ENCODE peak calls at places on chromosomes 12 and 14, in seven cellular contexts. X is pulmonary artery endothelial cell, E is NCI-H1092 treated with DMSO at 0.1 percent for 48 hours, S is LoVo, P is Peyer's patch, K is GM12865, W is NCI-H524. G is an unnamed sample.

GRCh38 chr12:25427328-25428249 is 125.5 kb downstream of the LMNTD1 start:
- DNase-seq in S (no peak), E (no peak), X (no peak), P (no peak), K (no peak), W (no peak), G (no peak)

GRCh38 chr12:132227156-132227555 is 82.9 kb downstream of the NOC4L start:
- DNase-seq in E (no peak), P (no peak), K (no peak), X (no peak), S (no peak), W (no peak), G (no peak)

GRCh38 chr12:53004582-53004981 is 1.7 kb upstream of the EIF4B start:
- DNase-seq in P (no peak), W (no peak), E (no peak), S (no peak), K (no peak), X (no peak), G (no peak)

GRCh38 chr12:951166-951565 is 1.7 kb upstream of the RAD52 start:
- DNase-seq in X (no peak), K (no peak), P (no peak), S (no peak), E (no peak), W (no peak), G (no peak)

GRCh38 chr12:104957388-104958008 is 592 bp downstream of the SLC41A2 start:
- DNase-seq in X (no peak), S (peak), K (peak), E (peak), W (no peak), P (peak), G (no peak)

GRCh38 chr14:25150934-25151790 is 101.2 kb upstream of the STXBP6 start:
- DNase-seq in K (peak), E (peak), S (peak), P (no peak), W (peak), X (no peak), G (peak)

GRCh38 chr14:100439781-100440180 is 116.6 kb downstream of the SLC25A47 start:
- DNase-seq in P (no peak), S (peak), W (no peak), X (no peak), K (no peak), E (no peak), G (no peak)

GRCh38 chr14:100278702-100279101 is 27.5 kb downstream of the SLC25A29 start:
- DNase-seq in W (no peak), K (peak), X (no peak), E (no peak), P (no peak), S (no peak), G (no peak)

GRCh38 chr12:61870658-61871559 is 389.3 kb upstream of the USP15 start:
- DNase-seq in S (no peak), P (no peak), E (no peak), X (no peak), W (no peak), K (peak), G (no peak)

GRCh38 chr14:65297744-65298143 is 114.8 kb upstream of the FUT8 start:
- DNase-seq in X (no peak), S (peak), K (no peak), E (no peak), P (no peak), W (no peak), G (no peak)

GRCh38 chr14:92641306-92641705 is 107.1 kb downstream of the LGMN start:
- DNase-seq in S (no peak), E (no peak), X (no peak), K (no peak), P (no peak), W (no peak), G (no peak)

GRCh38 chr12:111409403-111410228 is 3.9 kb downstream of the SH2B3 start:
- DNase-seq in P (peak), X (peak), W (no peak), K (peak), E (no peak), S (no peak), G (no peak)

GRCh38 chr12:19167708-19168107 is 38.2 kb downstream of the PLEKHA5 start:
- DNase-seq in S (no peak), X (no peak), W (no peak), E (no peak), K (no peak), P (no peak), G (no peak)

GRCh38 chr14:77660754-77661153 is 44.3 kb upstream of the SPTLC2 start:
- DNase-seq in W (peak), X (no peak), S (no peak), E (peak), P (no peak), K (no peak), G (peak)

GRCh38 chr12:121823101-121823726 is 19.4 kb downstream of the SETD1B start:
- DNase-seq in K (no peak), P (no peak), E (no peak), X (no peak), W (no peak), S (no peak), G (no peak)

GRCh38 chr12:52052471-52053186 is 1.4 kb downstream of the NR4A1 start:
- DNase-seq in K (peak), E (no peak), P (peak), S (no peak), W (no peak), X (no peak), G (no peak)

GRCh38 chr14:52551696-52552062 is 626 bp downstream of the TXNDC16 start:
- DNase-seq in P (peak), K (peak), W (peak), S (peak), X (no peak), E (peak), G (peak)

GRCh38 chr12:132617135-132617701 is 1.4 kb upstream of the P2RX2 start:
- DNase-seq in S (no peak), P (no peak), K (no peak), E (no peak), W (no peak), X (no peak), G (no peak)

GRCh38 chr14:22438742-22439141 is 150.3 kb downstream of the DAD1 start:
- DNase-seq in E (peak), S (no peak), K (no peak), W (no peak), P (no peak), X (no peak), G (no peak)

GRCh38 chr12:111444706-111445310 is 39.1 kb downstream of the SH2B3 start:
- DNase-seq in P (peak), E (no peak), S (no peak), W (no peak), K (peak), X (no peak), G (no peak)

GRCh38 chr12:115253049-115253448 is 569.1 kb upstream of the TBX3 start:
- DNase-seq in S (no peak), E (no peak), W (no peak), K (no peak), X (no peak), P (no peak), G (no peak)

GRCh38 chr12:109069307-109070231 is 17.2 kb downstream of the USP30 start:
- DNase-seq in S (peak), X (no peak), P (no peak), E (no peak), K (no peak), W (no peak), G (no peak)

GRCh38 chr12:44584625-44585024 is 291.5 kb downstream of the NELL2 start:
- DNase-seq in K (no peak), W (no peak), S (no peak), X (no peak), E (no peak), P (no peak), G (no peak)

GRCh38 chr12:101697197-101697929 is at the start of gene CHPT1:
- DNase-seq in P (peak), K (peak), S (peak), X (no peak), E (peak), W (peak), G (peak)

GRCh38 chr12:53048033-53048779 is 1.7 kb upstream of the TNS2 start:
- DNase-seq in K (no peak), W (no peak), P (no peak), E (peak), X (no peak), S (no peak), G (peak)

GRCh38 chr14:35159742-35160409 is 37.5 kb downstream of the PRORP start:
- DNase-seq in X (peak), E (no peak), S (peak), P (no peak), K (peak), W (no peak), G (no peak)

GRCh38 chr14:49193365-49194050 is 392.7 kb downstream of the RPS29 start:
- DNase-seq in X (no peak), E (no peak), K (peak), P (no peak), S (no peak), W (no peak), G (no peak)

GRCh38 chr12:132445884-132446471 is 44.0 kb upstream of the FBRSL1 start:
- DNase-seq in K (peak), X (peak), P (peak), E (no peak), W (peak), S (peak), G (no peak)

GRCh38 chr12:104669851-104670337 is 213.1 kb downstream of the CHST11 start:
- DNase-seq in K (peak), X (no peak), W (no peak), P (peak), E (no peak), S (no peak), G (no peak)

GRCh38 chr12:131033886-131034482 is 80.3 kb downstream of the ADGRD1 start:
- DNase-seq in S (no peak), W (no peak), P (no peak), X (no peak), K (no peak), E (no peak), G (no peak)

GRCh38 chr14:96681826-96682225 is 115.4 kb upstream of the VRK1 start:
- DNase-seq in X (no peak), W (no peak), P (no peak), S (no peak), K (no peak), E (no peak), G (no peak)

GRCh38 chr14:104999361-104999760 is 13.8 kb downstream of the CLBA1 start:
- DNase-seq in S (no peak), P (no peak), X (no peak), K (no peak), W (peak), E (no peak), G (peak)

GRCh38 chr14:52610187-52610586 is 57.6 kb downstream of the GPR137C start:
- DNase-seq in W (no peak), P (no peak), X (no peak), E (no peak), S (no peak), K (no peak), G (no peak)

GRCh38 chr12:52156757-52157565 is 34.9 kb downstream of the KRT80 start:
- DNase-seq in P (peak), K (peak), S (peak), W (peak), X (no peak), E (peak), G (no peak)